ENCODE peak calls at places on chromosome 11, in seven cellular contexts. One of them, this sample, is unnamed.
A peak's percentile ranks its signal among the peaks of the same experiment; 100 is the strongest.

GRCh38 chr11:75931124-75931523 is 116.1 kb downstream of the UVRAG start:
- DNase-seq in GM12865: no peak
- DNase-seq in fibroblast of the aortic adventitia: peak; percentile 21
- DNase-seq in right lobe of liver: no peak
- DNase-seq in OCI-LY7: no peak
- DNase-seq in dorsolateral prefrontal cortex: no peak
- DNase-seq in astrocyte of the spinal cord: peak; percentile 45
- DNase-seq in this sample: no peak

GRCh38 chr11:75140269-75141138 is 10.4 kb upstream of the SLCO2B1 start:
- DNase-seq in GM12865: peak; percentile 69
- DNase-seq in astrocyte of the spinal cord: peak; percentile 14
- DNase-seq in dorsolateral prefrontal cortex: peak; percentile 50
- DNase-seq in right lobe of liver: peak; percentile 77
- DNase-seq in fibroblast of the aortic adventitia: peak; percentile 29
- DNase-seq in OCI-LY7: peak; percentile 85
- DNase-seq in this sample: peak; percentile 79

GRCh38 chr11:125364085-125364822 is 131.8 kb downstream of the FEZ1 start:
- DNase-seq in fibroblast of the aortic adventitia: peak; percentile 33
- DNase-seq in astrocyte of the spinal cord: peak; percentile 53
- DNase-seq in right lobe of liver: no peak
- DNase-seq in OCI-LY7: no peak
- DNase-seq in GM12865: no peak
- DNase-seq in dorsolateral prefrontal cortex: peak; percentile 42
- DNase-seq in this sample: no peak

GRCh38 chr11:126134461-126135155 is 71.9 kb upstream of the CDON start:
- DNase-seq in OCI-LY7: no peak
- DNase-seq in fibroblast of the aortic adventitia: no peak
- DNase-seq in dorsolateral prefrontal cortex: no peak
- DNase-seq in right lobe of liver: no peak
- DNase-seq in GM12865: no peak
- DNase-seq in astrocyte of the spinal cord: no peak
- DNase-seq in this sample: no peak

GRCh38 chr11:33864479-33864878 is 27.4 kb downstream of the LMO2 start:
- DNase-seq in GM12865: no peak
- DNase-seq in astrocyte of the spinal cord: no peak
- DNase-seq in dorsolateral prefrontal cortex: no peak
- DNase-seq in fibroblast of the aortic adventitia: no peak
- DNase-seq in OCI-LY7: no peak
- DNase-seq in right lobe of liver: no peak
- DNase-seq in this sample: no peak

GRCh38 chr11:36509694-36510566 is at the start of gene TRAF6:
- DNase-seq in OCI-LY7: peak; percentile 88
- DNase-seq in right lobe of liver: peak; percentile 92
- DNase-seq in astrocyte of the spinal cord: peak; percentile 86
- DNase-seq in GM12865: peak; percentile 91
- DNase-seq in dorsolateral prefrontal cortex: peak; percentile 79
- DNase-seq in fibroblast of the aortic adventitia: peak; percentile 81
- DNase-seq in this sample: peak; percentile 96

GRCh38 chr11:2201542-2201941 is 29.9 kb upstream of the TH start:
- DNase-seq in astrocyte of the spinal cord: no peak
- DNase-seq in fibroblast of the aortic adventitia: no peak
- DNase-seq in OCI-LY7: no peak
- DNase-seq in right lobe of liver: no peak
- DNase-seq in dorsolateral prefrontal cortex: no peak
- DNase-seq in GM12865: no peak
- DNase-seq in this sample: no peak

GRCh38 chr11:1112351-1113191 is 37.9 kb downstream of the MUC2 start:
- DNase-seq in right lobe of liver: peak; percentile 33
- DNase-seq in GM12865: no peak
- DNase-seq in dorsolateral prefrontal cortex: no peak
- DNase-seq in fibroblast of the aortic adventitia: no peak
- DNase-seq in astrocyte of the spinal cord: no peak
- DNase-seq in OCI-LY7: peak; percentile 16
- DNase-seq in this sample: peak; percentile 8

DNA sequence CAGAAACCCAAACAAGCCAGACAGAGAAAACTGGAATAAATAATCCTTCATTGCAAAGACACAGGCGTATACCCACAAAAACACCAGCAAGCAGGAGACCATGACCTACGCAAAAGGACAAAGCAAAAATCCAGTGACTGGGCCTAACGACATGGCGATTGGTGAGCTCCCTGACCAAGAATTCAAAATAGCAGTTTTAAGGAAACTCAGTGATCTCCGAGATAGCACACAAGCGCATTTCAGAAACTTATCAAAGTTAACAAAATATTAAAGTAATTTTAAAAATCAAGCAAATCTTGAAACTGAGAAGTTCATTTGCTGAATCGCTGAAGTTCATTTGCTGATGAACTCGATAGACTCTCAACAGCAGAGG is 27.6 kb downstream of the DBX1 start:
- DNase-seq in astrocyte of the spinal cord: no peak
- DNase-seq in OCI-LY7: no peak
- DNase-seq in right lobe of liver: no peak
- DNase-seq in GM12865: no peak
- DNase-seq in dorsolateral prefrontal cortex: no peak
- DNase-seq in fibroblast of the aortic adventitia: no peak
- DNase-seq in this sample: no peak
- TF ChIP-seq CTCF in astrocyte of the spinal cord: no peak
- TF ChIP-seq CTCF in OCI-LY7: peak; percentile 43
- TF ChIP-seq CTCF in right lobe of liver: no peak
- TF ChIP-seq CTCF in GM12865: no peak
- TF ChIP-seq CTCF in dorsolateral prefrontal cortex: no peak
- TF ChIP-seq CTCF in fibroblast of the aortic adventitia: peak; percentile 15
- TF ChIP-seq CTCF in this sample: no peak

GRCh38 chr11:92154611-92155010 is 70.0 kb upstream of the FAT3 start:
- DNase-seq in dorsolateral prefrontal cortex: no peak
- DNase-seq in right lobe of liver: no peak
- DNase-seq in astrocyte of the spinal cord: no peak
- DNase-seq in OCI-LY7: no peak
- DNase-seq in fibroblast of the aortic adventitia: no peak
- DNase-seq in GM12865: no peak
- DNase-seq in this sample: no peak

GRCh38 chr11:92153542-92153941 is 71.1 kb upstream of the FAT3 start:
- DNase-seq in right lobe of liver: no peak
- DNase-seq in fibroblast of the aortic adventitia: no peak
- DNase-seq in GM12865: no peak
- DNase-seq in dorsolateral prefrontal cortex: no peak
- DNase-seq in astrocyte of the spinal cord: no peak
- DNase-seq in OCI-LY7: no peak
- DNase-seq in this sample: no peak

GRCh38 chr11:92149996-92150395 is 74.6 kb upstream of the FAT3 start:
- DNase-seq in astrocyte of the spinal cord: peak; percentile 9
- DNase-seq in fibroblast of the aortic adventitia: no peak
- DNase-seq in OCI-LY7: no peak
- DNase-seq in GM12865: no peak
- DNase-seq in right lobe of liver: no peak
- DNase-seq in dorsolateral prefrontal cortex: no peak
- DNase-seq in this sample: no peak

GRCh38 chr11:92152245-92152644 is 72.4 kb upstream of the FAT3 start:
- DNase-seq in GM12865: no peak
- DNase-seq in right lobe of liver: no peak
- DNase-seq in OCI-LY7: no peak
- DNase-seq in fibroblast of the aortic adventitia: no peak
- DNase-seq in dorsolateral prefrontal cortex: no peak
- DNase-seq in astrocyte of the spinal cord: no peak
- DNase-seq in this sample: no peak
- TF ChIP-seq CTCF in GM12865: no peak
- TF ChIP-seq CTCF in right lobe of liver: no peak
- TF ChIP-seq CTCF in OCI-LY7: no peak
- TF ChIP-seq CTCF in fibroblast of the aortic adventitia: no peak
- TF ChIP-seq CTCF in dorsolateral prefrontal cortex: no peak
- TF ChIP-seq CTCF in astrocyte of the spinal cord: no peak
- TF ChIP-seq CTCF in this sample: no peak

DNA sequence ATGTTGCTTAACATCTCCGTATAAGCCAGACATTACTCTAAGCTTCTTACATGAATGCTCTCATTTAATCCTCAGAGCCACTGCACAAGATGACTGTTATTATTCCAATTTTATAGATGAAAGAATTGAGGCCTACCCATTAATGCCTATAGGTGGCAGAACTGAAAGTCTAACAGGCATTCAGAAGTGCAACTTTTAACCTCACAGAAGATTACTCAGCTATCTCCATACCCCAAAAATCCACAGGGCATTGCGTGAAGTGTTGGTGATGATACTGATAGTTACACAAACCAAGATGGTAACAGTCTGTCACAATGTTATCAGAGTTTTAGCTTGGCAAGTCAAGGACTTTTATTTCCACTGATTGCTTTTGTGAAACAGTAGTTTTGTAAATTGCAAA is 130.5 kb downstream of the ARHGAP42 start:
- DNase-seq in astrocyte of the spinal cord: no peak
- DNase-seq in dorsolateral prefrontal cortex: no peak
- DNase-seq in fibroblast of the aortic adventitia: no peak
- DNase-seq in right lobe of liver: no peak
- DNase-seq in GM12865: no peak
- DNase-seq in OCI-LY7: no peak
- DNase-seq in this sample: no peak
- TF ChIP-seq CTCF in astrocyte of the spinal cord: no peak
- TF ChIP-seq CTCF in dorsolateral prefrontal cortex: no peak
- TF ChIP-seq CTCF in fibroblast of the aortic adventitia: no peak
- TF ChIP-seq CTCF in right lobe of liver: no peak
- TF ChIP-seq CTCF in GM12865: no peak
- TF ChIP-seq CTCF in OCI-LY7: peak; percentile 16
- TF ChIP-seq CTCF in this sample: no peak

GRCh38 chr11:47105541-47105940 is 71.1 kb downstream of the ARFGAP2 start:
- DNase-seq in astrocyte of the spinal cord: no peak
- DNase-seq in GM12865: no peak
- DNase-seq in right lobe of liver: no peak
- DNase-seq in OCI-LY7: peak; percentile 71
- DNase-seq in fibroblast of the aortic adventitia: no peak
- DNase-seq in dorsolateral prefrontal cortex: no peak
- DNase-seq in this sample: no peak

GRCh38 chr11:47107709-47108108 is 69.0 kb downstream of the ARFGAP2 start:
- DNase-seq in astrocyte of the spinal cord: no peak
- DNase-seq in right lobe of liver: no peak
- DNase-seq in GM12865: no peak
- DNase-seq in dorsolateral prefrontal cortex: no peak
- DNase-seq in OCI-LY7: peak; percentile 64
- DNase-seq in fibroblast of the aortic adventitia: no peak
- DNase-seq in this sample: no peak

GRCh38 chr11:47104337-47104950 is 72.2 kb downstream of the ARFGAP2 start:
- DNase-seq in GM12865: no peak
- DNase-seq in fibroblast of the aortic adventitia: peak; percentile 66
- DNase-seq in dorsolateral prefrontal cortex: no peak
- DNase-seq in right lobe of liver: no peak
- DNase-seq in OCI-LY7: peak; percentile 51
- DNase-seq in astrocyte of the spinal cord: peak; percentile 45
- DNase-seq in this sample: no peak

GRCh38 chr11:47106839-47107520 is 69.7 kb downstream of the ARFGAP2 start:
- DNase-seq in OCI-LY7: peak; percentile 34
- DNase-seq in right lobe of liver: no peak
- DNase-seq in fibroblast of the aortic adventitia: no peak
- DNase-seq in dorsolateral prefrontal cortex: peak; percentile 68
- DNase-seq in astrocyte of the spinal cord: no peak
- DNase-seq in GM12865: no peak
- DNase-seq in this sample: no peak

DNA sequence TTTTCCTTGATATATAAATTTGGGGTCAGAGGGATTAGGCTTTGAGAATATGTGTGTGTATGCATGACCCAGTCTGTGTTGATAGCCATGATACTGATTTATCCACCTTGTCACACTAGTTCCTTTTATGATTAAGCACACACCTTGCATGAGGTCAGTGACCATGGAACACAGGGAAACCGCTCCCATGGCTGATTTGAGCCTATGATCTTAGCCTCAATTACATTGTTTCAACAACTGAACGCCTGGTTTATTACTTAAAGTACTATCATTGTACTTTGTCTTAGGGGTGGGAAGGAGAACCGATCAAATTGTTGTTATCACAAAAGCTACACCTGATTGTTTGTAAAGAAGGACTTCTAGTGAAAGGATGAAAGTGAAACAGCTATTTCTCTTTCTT is 70.7 kb downstream of the ARFGAP2 start:
- DNase-seq in fibroblast of the aortic adventitia: no peak
- DNase-seq in astrocyte of the spinal cord: no peak
- DNase-seq in GM12865: no peak
- DNase-seq in OCI-LY7: no peak
- DNase-seq in right lobe of liver: no peak
- DNase-seq in dorsolateral prefrontal cortex: no peak
- DNase-seq in this sample: no peak
- TF ChIP-seq CTCF in fibroblast of the aortic adventitia: no peak
- TF ChIP-seq CTCF in astrocyte of the spinal cord: no peak
- TF ChIP-seq CTCF in GM12865: no peak
- TF ChIP-seq CTCF in OCI-LY7: no peak
- TF ChIP-seq CTCF in right lobe of liver: no peak
- TF ChIP-seq CTCF in dorsolateral prefrontal cortex: no peak
- TF ChIP-seq CTCF in this sample: no peak

GRCh38 chr11:5369793-5370192 is 13.8 kb upstream of the OR51M1 start:
- DNase-seq in astrocyte of the spinal cord: peak; percentile 60
- DNase-seq in fibroblast of the aortic adventitia: peak; percentile 77
- DNase-seq in right lobe of liver: no peak
- DNase-seq in GM12865: peak; percentile 12
- DNase-seq in dorsolateral prefrontal cortex: peak; percentile 12
- DNase-seq in OCI-LY7: no peak
- DNase-seq in this sample: no peak
- TF ChIP-seq CTCF in astrocyte of the spinal cord: peak; percentile 55
- TF ChIP-seq CTCF in fibroblast of the aortic adventitia: peak; percentile 68
- TF ChIP-seq CTCF in right lobe of liver: no peak
- TF ChIP-seq CTCF in GM12865: peak; percentile 28
- TF ChIP-seq CTCF in dorsolateral prefrontal cortex: peak; percentile 12
- TF ChIP-seq CTCF in OCI-LY7: no peak
- TF ChIP-seq CTCF in this sample: no peak

GRCh38 chr11:120715239-120715638 is 203.7 kb downstream of the GRIK4 start:
- DNase-seq in fibroblast of the aortic adventitia: peak; percentile 7
- DNase-seq in GM12865: peak; percentile 69
- DNase-seq in OCI-LY7: peak; percentile 83
- DNase-seq in dorsolateral prefrontal cortex: no peak
- DNase-seq in right lobe of liver: no peak
- DNase-seq in astrocyte of the spinal cord: no peak
- DNase-seq in this sample: no peak
- TF ChIP-seq CTCF in fibroblast of the aortic adventitia: peak; percentile 56
- TF ChIP-seq CTCF in GM12865: peak; percentile 76
- TF ChIP-seq CTCF in OCI-LY7: peak; percentile 84
- TF ChIP-seq CTCF in dorsolateral prefrontal cortex: peak; percentile 37
- TF ChIP-seq CTCF in right lobe of liver: no peak
- TF ChIP-seq CTCF in astrocyte of the spinal cord: peak; percentile 51
- TF ChIP-seq CTCF in this sample: peak; percentile 29

This sample was measured in mesothelial cell of epicardium.